ENCODE peak calls at places on chromosome X, in ten cellular contexts. One of them, this sample, is unnamed.
A peak's percentile ranks its signal among the peaks of the same experiment; 100 is the strongest.

GRCh38 chrX:95539041-95539440 is 1145.6 kb upstream of the DIAPH2 start:
- DNase-seq in stimulated activated CD4-positive, alpha-beta T cell treated with anti-CD3 and anti-CD28 coated beads, Interleukin-15, amount 100 ng/mL, for 1 hour: no peak
- DNase-seq in OCI-LY7: no peak
- DNase-seq in Caki2: no peak
- DNase-seq in posterior vena cava: no peak
- DNase-seq in glutamatergic neuron: no peak
- DNase-seq in GM04503: no peak
- DNase-seq in stimulated activated naive CD8-positive, alpha-beta T cell treated with anti-CD3 and anti-CD28 coated beads, Interleukin-15, Interleukin-2, amounts not matched to agents 100 U/mL and 50 U/mL, for 24 hours: no peak
- DNase-seq in nephron progenitor cell: no peak
- DNase-seq in T follicular helper cell: no peak
- DNase-seq in this sample: no peak

GRCh38 chrX:30144221-30144620 is 71.1 kb upstream of the MAGEB2 start:
- DNase-seq in stimulated activated naive CD8-positive, alpha-beta T cell treated with anti-CD3 and anti-CD28 coated beads, Interleukin-15, Interleukin-2, amounts not matched to agents 100 U/mL and 50 U/mL, for 24 hours: no peak
- DNase-seq in posterior vena cava: no peak
- DNase-seq in GM04503: no peak
- DNase-seq in Caki2: no peak
- DNase-seq in OCI-LY7: no peak
- DNase-seq in glutamatergic neuron: no peak
- DNase-seq in stimulated activated CD4-positive, alpha-beta T cell treated with anti-CD3 and anti-CD28 coated beads, Interleukin-15, amount 100 ng/mL, for 1 hour: no peak
- DNase-seq in T follicular helper cell: no peak
- DNase-seq in nephron progenitor cell: no peak
- DNase-seq in this sample: no peak

GRCh38 chrX:130053236-130053635 is 57.1 kb downstream of the ELF4 start:
- DNase-seq in Caki2: no peak
- DNase-seq in GM04503: no peak
- DNase-seq in stimulated activated CD4-positive, alpha-beta T cell treated with anti-CD3 and anti-CD28 coated beads, Interleukin-15, amount 100 ng/mL, for 1 hour: no peak
- DNase-seq in nephron progenitor cell: no peak
- DNase-seq in posterior vena cava: no peak
- DNase-seq in glutamatergic neuron: peak; percentile 21
- DNase-seq in stimulated activated naive CD8-positive, alpha-beta T cell treated with anti-CD3 and anti-CD28 coated beads, Interleukin-15, Interleukin-2, amounts not matched to agents 100 U/mL and 50 U/mL, for 24 hours: no peak
- DNase-seq in OCI-LY7: no peak
- DNase-seq in T follicular helper cell: no peak
- DNase-seq in this sample: no peak

GRCh38 chrX:66053414-66053813 is 13.5 kb upstream of the VSIG4 start:
- DNase-seq in stimulated activated CD4-positive, alpha-beta T cell treated with anti-CD3 and anti-CD28 coated beads, Interleukin-15, amount 100 ng/mL, for 1 hour: no peak
- DNase-seq in GM04503: no peak
- DNase-seq in posterior vena cava: no peak
- DNase-seq in nephron progenitor cell: no peak
- DNase-seq in OCI-LY7: no peak
- DNase-seq in Caki2: no peak
- DNase-seq in glutamatergic neuron: no peak
- DNase-seq in stimulated activated naive CD8-positive, alpha-beta T cell treated with anti-CD3 and anti-CD28 coated beads, Interleukin-15, Interleukin-2, amounts not matched to agents 100 U/mL and 50 U/mL, for 24 hours: no peak
- DNase-seq in T follicular helper cell: no peak
- DNase-seq in this sample: no peak

GRCh38 chrX:115952417-115953092 is 218.0 kb upstream of the AGTR2 start:
- DNase-seq in stimulated activated naive CD8-positive, alpha-beta T cell treated with anti-CD3 and anti-CD28 coated beads, Interleukin-15, Interleukin-2, amounts not matched to agents 100 U/mL and 50 U/mL, for 24 hours: no peak
- DNase-seq in nephron progenitor cell: no peak
- DNase-seq in posterior vena cava: no peak
- DNase-seq in stimulated activated CD4-positive, alpha-beta T cell treated with anti-CD3 and anti-CD28 coated beads, Interleukin-15, amount 100 ng/mL, for 1 hour: no peak
- DNase-seq in glutamatergic neuron: no peak
- DNase-seq in GM04503: no peak
- DNase-seq in OCI-LY7: no peak
- DNase-seq in Caki2: no peak
- DNase-seq in T follicular helper cell: no peak
- DNase-seq in this sample: no peak

GRCh38 chrX:132622130-132622529 is 133.3 kb upstream of the MBNL3 start:
- DNase-seq in glutamatergic neuron: no peak
- DNase-seq in OCI-LY7: no peak
- DNase-seq in stimulated activated naive CD8-positive, alpha-beta T cell treated with anti-CD3 and anti-CD28 coated beads, Interleukin-15, Interleukin-2, amounts not matched to agents 100 U/mL and 50 U/mL, for 24 hours: peak; percentile 62
- DNase-seq in stimulated activated CD4-positive, alpha-beta T cell treated with anti-CD3 and anti-CD28 coated beads, Interleukin-15, amount 100 ng/mL, for 1 hour: peak; percentile 17
- DNase-seq in nephron progenitor cell: no peak
- DNase-seq in T follicular helper cell: no peak
- DNase-seq in Caki2: no peak
- DNase-seq in posterior vena cava: no peak
- DNase-seq in GM04503: no peak
- DNase-seq in this sample: no peak

GRCh38 chrX:22136711-22137110 is 104.6 kb downstream of the PHEX start:
- DNase-seq in glutamatergic neuron: no peak
- DNase-seq in stimulated activated naive CD8-positive, alpha-beta T cell treated with anti-CD3 and anti-CD28 coated beads, Interleukin-15, Interleukin-2, amounts not matched to agents 100 U/mL and 50 U/mL, for 24 hours: no peak
- DNase-seq in Caki2: no peak
- DNase-seq in stimulated activated CD4-positive, alpha-beta T cell treated with anti-CD3 and anti-CD28 coated beads, Interleukin-15, amount 100 ng/mL, for 1 hour: no peak
- DNase-seq in OCI-LY7: no peak
- DNase-seq in T follicular helper cell: no peak
- DNase-seq in posterior vena cava: no peak
- DNase-seq in GM04503: no peak
- DNase-seq in nephron progenitor cell: no peak
- DNase-seq in this sample: no peak

GRCh38 chrX:15761564-15762191 is 23.6 kb downstream of the CA5B start:
- DNase-seq in nephron progenitor cell: peak; percentile 40
- DNase-seq in OCI-LY7: peak; percentile 43
- DNase-seq in stimulated activated naive CD8-positive, alpha-beta T cell treated with anti-CD3 and anti-CD28 coated beads, Interleukin-15, Interleukin-2, amounts not matched to agents 100 U/mL and 50 U/mL, for 24 hours: peak; percentile 21
- DNase-seq in Caki2: no peak
- DNase-seq in posterior vena cava: no peak
- DNase-seq in stimulated activated CD4-positive, alpha-beta T cell treated with anti-CD3 and anti-CD28 coated beads, Interleukin-15, amount 100 ng/mL, for 1 hour: no peak
- DNase-seq in glutamatergic neuron: peak; percentile 15
- DNase-seq in T follicular helper cell: no peak
- DNase-seq in GM04503: no peak
- DNase-seq in this sample: no peak

GRCh38 chrX:50799531-50799961 is 14.4 kb downstream of the SHROOM4 start:
- DNase-seq in Caki2: peak; percentile 52
- DNase-seq in glutamatergic neuron: no peak
- DNase-seq in T follicular helper cell: no peak
- DNase-seq in stimulated activated naive CD8-positive, alpha-beta T cell treated with anti-CD3 and anti-CD28 coated beads, Interleukin-15, Interleukin-2, amounts not matched to agents 100 U/mL and 50 U/mL, for 24 hours: no peak
- DNase-seq in GM04503: no peak
- DNase-seq in nephron progenitor cell: no peak
- DNase-seq in stimulated activated CD4-positive, alpha-beta T cell treated with anti-CD3 and anti-CD28 coated beads, Interleukin-15, amount 100 ng/mL, for 1 hour: no peak
- DNase-seq in OCI-LY7: no peak
- DNase-seq in posterior vena cava: no peak
- DNase-seq in this sample: no peak

GRCh38 chrX:125436855-125437254 is 117.2 kb downstream of the TEX13C start:
- DNase-seq in posterior vena cava: no peak
- DNase-seq in T follicular helper cell: no peak
- DNase-seq in stimulated activated naive CD8-positive, alpha-beta T cell treated with anti-CD3 and anti-CD28 coated beads, Interleukin-15, Interleukin-2, amounts not matched to agents 100 U/mL and 50 U/mL, for 24 hours: no peak
- DNase-seq in Caki2: peak; percentile 21
- DNase-seq in GM04503: no peak
- DNase-seq in stimulated activated CD4-positive, alpha-beta T cell treated with anti-CD3 and anti-CD28 coated beads, Interleukin-15, amount 100 ng/mL, for 1 hour: no peak
- DNase-seq in nephron progenitor cell: peak; percentile 4
- DNase-seq in glutamatergic neuron: no peak
- DNase-seq in OCI-LY7: peak; percentile 22
- DNase-seq in this sample: no peak

GRCh38 chrX:72360326-72360725 is 54.6 kb upstream of the CITED1 start:
- DNase-seq in OCI-LY7: no peak
- DNase-seq in Caki2: no peak
- DNase-seq in GM04503: no peak
- DNase-seq in glutamatergic neuron: no peak
- DNase-seq in posterior vena cava: no peak
- DNase-seq in stimulated activated CD4-positive, alpha-beta T cell treated with anti-CD3 and anti-CD28 coated beads, Interleukin-15, amount 100 ng/mL, for 1 hour: no peak
- DNase-seq in stimulated activated naive CD8-positive, alpha-beta T cell treated with anti-CD3 and anti-CD28 coated beads, Interleukin-15, Interleukin-2, amounts not matched to agents 100 U/mL and 50 U/mL, for 24 hours: no peak
- DNase-seq in nephron progenitor cell: no peak
- DNase-seq in T follicular helper cell: no peak
- DNase-seq in this sample: no peak

GRCh38 chrX:103330601-103331397 is 760 bp downstream of the TCEAL7 start:
- DNase-seq in stimulated activated CD4-positive, alpha-beta T cell treated with anti-CD3 and anti-CD28 coated beads, Interleukin-15, amount 100 ng/mL, for 1 hour: no peak
- DNase-seq in nephron progenitor cell: peak; percentile 28
- DNase-seq in Caki2: no peak
- DNase-seq in T follicular helper cell: no peak
- DNase-seq in GM04503: no peak
- DNase-seq in stimulated activated naive CD8-positive, alpha-beta T cell treated with anti-CD3 and anti-CD28 coated beads, Interleukin-15, Interleukin-2, amounts not matched to agents 100 U/mL and 50 U/mL, for 24 hours: no peak
- DNase-seq in glutamatergic neuron: peak; percentile 24
- DNase-seq in OCI-LY7: no peak
- DNase-seq in posterior vena cava: no peak
- DNase-seq in this sample: no peak

GRCh38 chrX:136967965-136968364 is 65.8 kb downstream of the GPR101 start:
- DNase-seq in GM04503: no peak
- DNase-seq in posterior vena cava: no peak
- DNase-seq in nephron progenitor cell: no peak
- DNase-seq in OCI-LY7: no peak
- DNase-seq in stimulated activated CD4-positive, alpha-beta T cell treated with anti-CD3 and anti-CD28 coated beads, Interleukin-15, amount 100 ng/mL, for 1 hour: no peak
- DNase-seq in Caki2: no peak
- DNase-seq in T follicular helper cell: no peak
- DNase-seq in stimulated activated naive CD8-positive, alpha-beta T cell treated with anti-CD3 and anti-CD28 coated beads, Interleukin-15, Interleukin-2, amounts not matched to agents 100 U/mL and 50 U/mL, for 24 hours: no peak
- DNase-seq in glutamatergic neuron: no peak
- DNase-seq in this sample: no peak

GRCh38 chrX:119791437-119792231 is at the start of gene RPL39:
- DNase-seq in glutamatergic neuron: peak; percentile 73
- DNase-seq in stimulated activated naive CD8-positive, alpha-beta T cell treated with anti-CD3 and anti-CD28 coated beads, Interleukin-15, Interleukin-2, amounts not matched to agents 100 U/mL and 50 U/mL, for 24 hours: peak; percentile 78
- DNase-seq in stimulated activated CD4-positive, alpha-beta T cell treated with anti-CD3 and anti-CD28 coated beads, Interleukin-15, amount 100 ng/mL, for 1 hour: peak; percentile 59
- DNase-seq in GM04503: peak; percentile 45
- DNase-seq in nephron progenitor cell: peak; percentile 77
- DNase-seq in T follicular helper cell: peak; percentile 69
- DNase-seq in Caki2: peak; percentile 86
- DNase-seq in OCI-LY7: peak; percentile 90
- DNase-seq in posterior vena cava: peak; percentile 95
- DNase-seq in this sample: peak; percentile 57